ENCODE peak calls at places on chromosomes 6 and 20, in four cellular contexts. One of them, this sample, is unnamed.

GRCh38 chr6:121236984-121237383 is 97.3 kb downstream of the TBC1D32 start:
- DNase-seq in kidney tubule cell: no peak
- DNase-seq in T47D: no peak
- DNase-seq in dorsolateral prefrontal cortex: no peak
- DNase-seq in this sample: peak

GRCh38 chr6:11586117-11586516 is 48.6 kb downstream of the TMEM170B start:
- DNase-seq in kidney tubule cell: peak
- DNase-seq in T47D: peak
- DNase-seq in dorsolateral prefrontal cortex: no peak
- DNase-seq in this sample: no peak

GRCh38 chr6:39389372-39389767 is 66.9 kb upstream of the KCNK16 start:
- DNase-seq in kidney tubule cell: peak
- DNase-seq in T47D: peak
- DNase-seq in dorsolateral prefrontal cortex: no peak
- DNase-seq in this sample: no peak

GRCh38 chr20:16801919-16802651 is 53.9 kb downstream of the OTOR start:
- DNase-seq in kidney tubule cell: peak
- DNase-seq in T47D: peak
- DNase-seq in dorsolateral prefrontal cortex: peak
- DNase-seq in this sample: peak

GRCh38 chr6:11333292-11333849 is 100.9 kb upstream of the NEDD9 start:
- DNase-seq in kidney tubule cell: no peak
- DNase-seq in T47D: no peak
- DNase-seq in dorsolateral prefrontal cortex: no peak
- DNase-seq in this sample: peak

GRCh38 chr6:38933426-38933825 is 115.2 kb upstream of the GLP1R start:
- DNase-seq in kidney tubule cell: peak
- DNase-seq in T47D: peak
- DNase-seq in dorsolateral prefrontal cortex: no peak
- DNase-seq in this sample: peak

GRCh38 chr6:16635810-16636602 is 125.3 kb downstream of the ATXN1 start:
- DNase-seq in kidney tubule cell: peak
- DNase-seq in T47D: peak
- DNase-seq in dorsolateral prefrontal cortex: no peak
- DNase-seq in this sample: peak

GRCh38 chr20:52972190-52972937 is at the start of gene TSHZ2:
- DNase-seq in kidney tubule cell: peak
- DNase-seq in T47D: peak
- DNase-seq in dorsolateral prefrontal cortex: no peak
- DNase-seq in this sample: peak

GRCh38 chr6:163926642-163927041 is 512.1 kb downstream of the QKI start:
- DNase-seq in kidney tubule cell: no peak
- DNase-seq in T47D: no peak
- DNase-seq in dorsolateral prefrontal cortex: no peak
- DNase-seq in this sample: no peak

GRCh38 chr20:8860011-8860495 is 208.8 kb upstream of the PLCB4 start:
- DNase-seq in kidney tubule cell: peak
- DNase-seq in T47D: no peak
- DNase-seq in dorsolateral prefrontal cortex: no peak
- DNase-seq in this sample: no peak

GRCh38 chr6:46090115-46091079 is 39.4 kb upstream of the ENPP4 start:
- DNase-seq in kidney tubule cell: peak
- DNase-seq in T47D: peak
- DNase-seq in dorsolateral prefrontal cortex: peak
- DNase-seq in this sample: peak

GRCh38 chr20:36579996-36580545 is 6.7 kb downstream of the TGIF2 start:
- DNase-seq in kidney tubule cell: peak
- DNase-seq in T47D: peak
- DNase-seq in dorsolateral prefrontal cortex: no peak
- DNase-seq in this sample: no peak

GRCh38 chr6:125009578-125009977 is 47.3 kb downstream of the RNF217 start:
- DNase-seq in kidney tubule cell: no peak
- DNase-seq in T47D: no peak
- DNase-seq in dorsolateral prefrontal cortex: no peak
- DNase-seq in this sample: no peak

GRCh38 chr6:125220712-125221111 is 67.1 kb downstream of the TPD52L1 start:
- DNase-seq in kidney tubule cell: peak
- DNase-seq in T47D: no peak
- DNase-seq in dorsolateral prefrontal cortex: no peak
- DNase-seq in this sample: no peak

GRCh38 chr6:42402184-42402583 is 49.5 kb downstream of the TRERF1 start:
- DNase-seq in kidney tubule cell: no peak
- DNase-seq in T47D: no peak
- DNase-seq in dorsolateral prefrontal cortex: no peak
- DNase-seq in this sample: no peak

GRCh38 chr20:13430346-13431002 is 208.3 kb downstream of the TASP1 start:
- DNase-seq in kidney tubule cell: peak
- DNase-seq in T47D: no peak
- DNase-seq in dorsolateral prefrontal cortex: no peak
- DNase-seq in this sample: no peak

GRCh38 chr20:64101731-64102621 is 5.4 kb downstream of the NPBWR2 start:
- DNase-seq in kidney tubule cell: no peak
- DNase-seq in T47D: no peak
- DNase-seq in dorsolateral prefrontal cortex: peak
- DNase-seq in this sample: peak

GRCh38 chr6:35154262-35154661 is 13.1 kb upstream of the TCP11 start:
- DNase-seq in kidney tubule cell: no peak
- DNase-seq in T47D: no peak
- DNase-seq in dorsolateral prefrontal cortex: no peak
- DNase-seq in this sample: no peak

GRCh38 chr6:106804238-106805016 is 170.1 kb downstream of the CD24 start:
- DNase-seq in kidney tubule cell: peak
- DNase-seq in T47D: peak
- DNase-seq in dorsolateral prefrontal cortex: no peak
- DNase-seq in this sample: no peak